ENCODE peak calls at places on chromosomes 1 and 21, in five cellular contexts. Y is neural progenitor cell, J is body of pancreas, Q is heart right ventricle, T is left ventricle myocardium inferior. V is an unnamed sample.

GRCh38 chr1:54708385-54708784 is 7.3 kb upstream of the TTC4 start:
- DNase-seq in T (no peak), J (no peak), Y (no peak), Q (no peak), V (no peak)

GRCh38 chr1:232628335-232629214 is 1.4 kb downstream of the SIPA1L2 start:
- DNase-seq in Y (peak), T (no peak), J (no peak), Q (no peak), V (no peak)

GRCh38 chr1:227765261-227766014 is 30.2 kb downstream of the SNAP47 start:
- DNase-seq in Y (no peak), Q (no peak), J (no peak), T (no peak), V (no peak)

GRCh38 chr1:225774276-225775147 is 3.1 kb upstream of the SRP9 start:
- DNase-seq in Y (no peak), Q (no peak), T (no peak), J (no peak), V (no peak)

GRCh38 chr1:192474080-192474683 is 101.4 kb upstream of the RGS1 start:
- DNase-seq in Q (peak), Y (peak), J (no peak), T (no peak), V (no peak)

GRCh38 chr1:178541829-178542553 is 29.1 kb downstream of the TEX35 start:
- DNase-seq in J (peak), T (no peak), Y (peak), Q (peak), V (no peak)

GRCh38 chr1:8165595-8166360 is 139.7 kb upstream of the ERRFI1 start:
- DNase-seq in Q (no peak), Y (no peak), J (no peak), T (no peak), V (no peak)

GRCh38 chr1:62180649-62181048 is 14.0 kb upstream of the L1TD1 start:
- DNase-seq in T (no peak), Q (no peak), Y (no peak), J (no peak), V (no peak)

GRCh38 chr1:170910273-170910672 is 25.1 kb upstream of the MROH9 start:
- DNase-seq in T (no peak), Y (no peak), Q (no peak), J (no peak), V (no peak)

GRCh38 chr1:246219508-246220030 is 287.5 kb downstream of the SMYD3 start:
- DNase-seq in J (no peak), Q (no peak), T (no peak), Y (peak), V (no peak)

DNA sequence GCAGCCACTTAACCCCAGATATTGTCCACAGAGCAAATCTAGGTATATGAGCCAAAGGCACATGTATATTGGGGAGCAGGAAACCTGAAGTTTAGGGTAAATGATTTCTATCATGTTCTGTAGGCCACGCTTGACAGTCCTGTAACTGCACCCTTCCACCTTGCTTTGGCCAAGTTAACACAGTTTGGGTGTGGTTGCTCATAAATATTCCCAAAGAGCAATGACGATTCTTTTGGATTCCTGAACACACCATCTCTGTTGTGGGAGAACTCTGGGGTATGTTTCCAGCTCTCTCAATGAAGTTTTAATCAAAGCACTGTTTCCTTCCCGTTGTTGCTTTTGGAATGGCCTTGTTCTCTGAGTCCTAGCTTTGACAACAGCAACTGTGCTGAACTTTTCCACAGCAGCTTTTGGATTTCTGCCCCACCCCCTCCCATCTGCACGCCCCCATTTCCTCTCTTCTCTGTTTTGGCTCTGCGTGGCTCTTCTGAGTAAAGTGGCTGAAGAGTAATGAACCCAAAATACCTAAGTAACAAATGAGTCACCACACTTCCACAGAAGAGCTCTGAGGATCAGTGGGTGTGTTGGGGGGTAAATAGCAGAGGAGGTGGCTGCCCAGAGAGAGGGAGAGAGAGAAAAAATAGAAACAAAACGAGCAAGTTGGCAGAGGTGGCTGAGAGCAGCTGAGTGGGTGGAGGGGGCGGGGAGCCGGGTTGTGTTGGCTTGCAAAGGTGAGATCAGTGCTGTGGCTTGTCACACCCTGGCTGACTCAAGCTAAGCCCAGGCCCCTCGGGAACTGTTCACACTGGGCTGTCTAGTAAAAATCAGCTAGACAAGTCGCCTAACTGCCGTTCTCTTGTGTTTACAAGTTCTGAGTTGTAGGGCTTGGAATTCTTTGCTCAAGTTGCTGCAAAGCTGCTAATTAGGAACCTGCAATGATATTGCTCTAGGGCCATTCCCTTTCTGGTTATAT is 26.9 kb upstream of the RAP1A start:
- DNase-seq in Q (peak), Y (peak), J (peak), T (peak), V (peak)
- H3K4me3 ChIP-seq in Q (peak), Y (no peak), J (no peak), T (peak), V (no peak)

DNA sequence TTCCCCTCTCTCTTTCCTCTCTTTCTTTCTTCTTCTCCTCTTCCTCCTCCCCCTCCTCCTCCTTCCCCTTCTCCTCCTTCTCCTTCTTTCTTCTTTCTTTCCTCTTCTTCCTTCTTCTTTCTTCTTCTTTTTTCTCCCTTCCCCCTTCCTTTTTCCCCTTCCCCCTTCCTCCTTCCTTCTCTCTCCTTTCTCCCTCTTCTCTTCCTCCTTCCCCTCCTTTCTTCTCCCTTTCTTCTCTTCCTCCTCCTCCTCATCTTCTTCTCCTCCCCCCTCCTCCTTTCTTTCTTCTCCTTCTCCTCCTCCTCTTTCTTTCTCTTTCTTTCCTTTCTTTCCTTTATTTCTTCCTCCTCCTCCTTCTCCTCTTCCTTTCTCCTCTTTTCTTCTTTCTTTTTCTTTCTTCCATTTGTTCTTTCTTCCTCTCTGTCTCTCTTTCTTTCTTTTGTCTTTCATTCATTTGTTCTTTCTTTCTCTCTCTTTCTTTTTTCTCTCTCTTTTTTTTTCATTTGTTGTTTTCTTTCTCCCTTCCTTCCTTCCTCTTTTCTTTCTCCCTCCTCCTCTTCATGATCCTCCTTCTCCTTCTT is 26.5 kb downstream of the HRNR start:
- DNase-seq in Q (no peak), T (no peak), Y (no peak), J (no peak), V (no peak)
- H3K27ac ChIP-seq in Q (no peak), T (no peak), Y (no peak), J (no peak), V (no peak)

DNA sequence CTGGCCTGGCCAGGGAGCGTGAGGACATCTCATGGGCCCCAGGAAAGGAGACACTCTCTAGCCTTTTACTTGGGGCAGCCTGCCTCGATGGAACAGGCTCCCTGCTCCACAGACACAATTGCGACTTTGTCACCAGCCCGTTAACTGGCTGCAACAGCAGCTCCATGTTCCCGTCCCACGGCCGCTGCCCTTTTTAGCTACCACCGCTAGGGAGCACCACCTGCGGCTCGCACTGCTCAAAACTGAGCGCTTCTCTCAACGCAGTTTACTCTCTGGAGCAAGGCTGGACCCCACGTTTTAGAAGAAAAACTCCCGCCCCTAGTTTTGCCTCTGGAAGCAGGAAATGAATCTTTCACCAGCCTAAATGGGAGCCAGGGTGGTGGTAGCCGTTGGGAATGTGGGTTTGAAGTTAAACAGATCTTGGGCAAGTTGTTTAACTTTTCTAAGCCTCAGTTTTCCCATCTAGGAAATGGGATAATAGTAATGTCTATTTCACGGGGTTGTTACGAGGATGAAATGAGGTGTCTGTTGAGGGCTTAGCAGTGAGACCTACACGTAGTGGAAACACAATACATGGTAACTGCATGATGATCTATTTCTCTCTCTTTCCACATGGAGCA is 3.5 kb upstream of the LRRC38 start:
- DNase-seq in J (no peak), Y (peak), T (no peak), Q (no peak), V (peak)
- TF ChIP-seq CTCF in J (no peak), Y (peak), T (peak), Q (no peak), V (no peak)

GRCh38 chr1:241181471-241181870 is 175.5 kb downstream of the RGS7 start:
- DNase-seq in T (no peak), J (no peak), Q (no peak), Y (no peak), V (no peak)
- H3K4me3 ChIP-seq in T (no peak), J (no peak), Q (no peak), Y (no peak), V (no peak)

GRCh38 chr21:34582506-34583150 is 32.3 kb downstream of the RCAN1 start:
- DNase-seq in T (peak), J (no peak), Q (peak), Y (peak), V (no peak)

GRCh38 chr21:34583926-34584563 is 30.9 kb downstream of the RCAN1 start:
- DNase-seq in Q (no peak), J (no peak), T (no peak), Y (no peak), V (no peak)

GRCh38 chr21:34576043-34576466 is 38.9 kb downstream of the RCAN1 start:
- DNase-seq in T (peak), J (no peak), Q (peak), Y (no peak), V (no peak)

GRCh38 chr21:34579411-34579810 is 35.5 kb downstream of the RCAN1 start:
- DNase-seq in Y (no peak), Q (no peak), T (no peak), J (no peak), V (no peak)

GRCh38 chr21:34580181-34580700 is 34.7 kb downstream of the RCAN1 start:
- DNase-seq in J (peak), Q (peak), T (peak), Y (no peak), V (no peak)
- H3K27ac ChIP-seq in J (peak), Q (peak), T (peak), Y (no peak), V (no peak)

DNA sequence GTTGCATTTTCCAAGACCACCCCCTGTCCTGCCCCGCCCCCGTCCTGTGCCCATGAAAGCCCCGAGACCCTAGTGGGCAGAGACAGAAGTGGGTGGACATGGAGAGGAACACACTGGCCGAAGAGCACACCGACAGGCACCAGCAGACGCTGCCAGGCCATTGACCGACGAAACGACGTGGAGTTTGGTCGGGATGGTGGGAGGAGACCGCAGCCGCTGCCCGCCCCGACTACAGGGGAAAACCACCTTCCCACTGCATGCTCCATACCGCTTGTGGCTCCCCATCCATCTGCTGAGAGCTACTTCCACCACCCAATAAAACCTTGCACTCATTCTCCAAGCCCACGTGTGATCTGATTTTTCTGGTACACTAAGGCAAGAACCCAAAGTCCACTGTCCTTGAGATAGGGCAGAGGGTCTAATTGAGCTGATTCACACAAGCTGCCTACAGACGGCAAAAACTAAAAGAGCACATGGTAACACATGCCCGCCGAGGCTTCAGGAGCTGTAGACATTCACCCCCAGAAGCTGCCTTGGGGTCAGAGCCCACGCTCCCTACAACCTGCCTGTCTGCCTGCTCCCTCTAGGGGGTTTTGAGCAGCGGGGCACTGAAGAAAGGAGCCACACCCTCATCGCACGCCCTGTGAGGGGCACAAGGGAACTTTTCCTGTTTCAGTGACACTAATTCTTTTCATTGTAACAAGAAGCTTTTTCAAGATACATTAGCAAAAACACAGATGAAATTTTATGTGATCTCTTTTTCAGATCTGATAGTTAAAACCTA is 81.2 kb upstream of the RAB3GAP2 start:
- DNase-seq in Q (no peak), J (no peak), Y (peak), T (no peak), V (no peak)
- TF ChIP-seq CTCF in Q (no peak), J (no peak), Y (peak), T (no peak), V (no peak)

GRCh38 chr1:1132928-1133750 is 17.2 kb upstream of the C1orf159 start:
- DNase-seq in T (peak), Y (no peak), Q (peak), J (peak), V (no peak)
- H3K4me3 ChIP-seq in T (no peak), Y (no peak), Q (no peak), J (no peak), V (no peak)